ENCODE peak calls at places on chromosomes 6 and 20, in eight cellular contexts. Z, G, M, I, W, L, N and O are unnamed samples.

GRCh38 chr6:23518294-23518693 is 607.7 kb upstream of the NRSN1 start:
- DNase-seq in I (no peak), W (no peak), M (no peak), N (no peak), Z (no peak), G (no peak), L (no peak), O (no peak)

GRCh38 chr6:35725721-35726438 is 11.0 kb upstream of the ARMC12 start:
- DNase-seq in I (no peak), G (no peak), Z (no peak), W (peak), N (no peak), M (no peak), L (no peak), O (no peak)

GRCh38 chr20:35305682-35306556 is 13.7 kb upstream of the FAM83C start:
- DNase-seq in G (peak), L (no peak), W (peak), M (peak), N (peak), Z (peak), I (peak), O (peak)

GRCh38 chr20:63255911-63256704 is 1.8 kb upstream of the NKAIN4 start:
- DNase-seq in G (no peak), L (no peak), Z (no peak), M (no peak), I (no peak), N (no peak), W (no peak), O (no peak)

GRCh38 chr6:7401103-7401502 is 11.5 kb downstream of the RIOK1 start:
- DNase-seq in I (no peak), L (no peak), N (no peak), M (no peak), G (peak), W (no peak), Z (no peak), O (no peak)

GRCh38 chr6:131646249-131646670 is 9.2 kb downstream of the ENPP3 start:
- DNase-seq in I (no peak), L (no peak), Z (no peak), W (no peak), G (no peak), M (no peak), N (no peak), O (no peak)

GRCh38 chr6:13814938-13815575 is 700 bp upstream of the MCUR1 start:
- DNase-seq in I (no peak), G (no peak), M (no peak), Z (no peak), W (no peak), L (no peak), N (no peak), O (no peak)

GRCh38 chr6:82062219-82062618 is 185.3 kb downstream of the IBTK start:
- DNase-seq in N (no peak), I (no peak), Z (no peak), M (no peak), L (no peak), W (no peak), G (no peak), O (no peak)

GRCh38 chr6:79453558-79454042 is 83.6 kb downstream of the LCA5 start:
- DNase-seq in I (no peak), G (no peak), N (no peak), Z (no peak), M (no peak), L (no peak), W (no peak), O (no peak)

GRCh38 chr20:36396340-36396739 is 90.2 kb downstream of the DLGAP4 start:
- DNase-seq in L (no peak), G (no peak), I (no peak), M (no peak), W (no peak), N (no peak), Z (no peak), O (no peak)

GRCh38 chr6:187252-187840 is 104.9 kb upstream of the DUSP22 start:
- DNase-seq in Z (no peak), N (no peak), M (no peak), I (no peak), W (no peak), G (no peak), L (no peak), O (peak)

GRCh38 chr6:20918868-20919267 is 384.6 kb downstream of the CDKAL1 start:
- DNase-seq in M (peak), N (no peak), I (no peak), L (peak), Z (no peak), G (no peak), W (no peak), O (no peak)

GRCh38 chr20:50967621-50968020 is 9.0 kb downstream of the MOCS3 start:
- DNase-seq in L (no peak), G (no peak), W (no peak), M (no peak), N (no peak), I (no peak), Z (no peak), O (no peak)

GRCh38 chr6:165456327-165456726 is 146.9 kb upstream of the C6orf118 start:
- DNase-seq in L (no peak), Z (no peak), G (no peak), I (no peak), M (no peak), W (no peak), N (no peak), O (no peak)

GRCh38 chr6:44514085-44514484 is 126.6 kb downstream of the CDC5L start:
- DNase-seq in I (no peak), W (peak), M (no peak), Z (no peak), L (no peak), G (no peak), N (no peak), O (no peak)

GRCh38 chr6:29625337-29625930 is 7.5 kb downstream of the GABBR1 start:
- DNase-seq in M (no peak), I (no peak), Z (no peak), G (no peak), W (no peak), N (no peak), L (no peak), O (no peak)

GRCh38 chr6:6857528-6857927 is 250.2 kb upstream of the RREB1 start:
- DNase-seq in G (no peak), L (no peak), M (no peak), Z (no peak), N (no peak), I (no peak), W (no peak), O (no peak)

GRCh38 chr6:137661601-137662000 is 167.4 kb upstream of the OLIG3 start:
- DNase-seq in N (peak), W (peak), L (no peak), G (no peak), Z (peak), M (no peak), I (no peak), O (no peak)

GRCh38 chr20:63227260-63227659 is 8.4 kb upstream of the BIRC7 start:
- DNase-seq in L (no peak), M (no peak), Z (no peak), I (no peak), G (no peak), N (no peak), W (no peak), O (no peak)

GRCh38 chr6:151191477-151191995 is 48.2 kb upstream of the AKAP12 start:
- DNase-seq in I (no peak), W (no peak), Z (no peak), N (no peak), L (no peak), G (no peak), M (no peak), O (no peak)

GRCh38 chr20:11153819-11154218 is 480.0 kb upstream of the JAG1 start:
- DNase-seq in Z (no peak), W (no peak), L (no peak), G (no peak), I (peak), N (no peak), M (no peak), O (peak)

GRCh38 chr6:151682251-151682650 is 125.2 kb upstream of the ESR1 start:
- DNase-seq in I (no peak), W (no peak), M (no peak), L (no peak), Z (no peak), N (no peak), G (no peak), O (no peak)

GRCh38 chr6:13175759-13176158 is 152.6 kb downstream of the TBC1D7 start:
- DNase-seq in L (no peak), I (no peak), W (no peak), N (no peak), M (no peak), Z (no peak), G (no peak), O (no peak)

GRCh38 chr20:52828199-52828598 is 144.0 kb upstream of the TSHZ2 start:
- DNase-seq in W (no peak), G (no peak), Z (no peak), L (no peak), N (no peak), M (no peak), I (no peak), O (no peak)